ENCODE peak calls at places on chromosome 16, in nine cellular contexts. One of them, this sample, is unnamed.

GRCh38 chr16:14549789-14550153 is 80.3 kb downstream of the PARN start:
- DNase-seq in neural crest cell: no peak
- DNase-seq in activated T-cell treated with anti-CD3 and anti-CD28 coated beads, Interleukin-2, amount 50 U/mL, for 4 hours: no peak
- DNase-seq in H9: no peak
- DNase-seq in nephron progenitor cell: no peak
- DNase-seq in HT1080: no peak
- DNase-seq in AG08395: no peak
- DNase-seq in activated effector memory CD4-positive, alpha-beta T cell treated with Interleukin-2 at 50 U/mL for 16 hours: no peak
- DNase-seq in endothelial cell: no peak
- DNase-seq in this sample: no peak

GRCh38 chr16:55274391-55274790 is 49.6 kb upstream of the IRX6 start:
- DNase-seq in H9: no peak
- DNase-seq in activated T-cell treated with anti-CD3 and anti-CD28 coated beads, Interleukin-2, amount 50 U/mL, for 4 hours: no peak
- DNase-seq in activated effector memory CD4-positive, alpha-beta T cell treated with Interleukin-2 at 50 U/mL for 16 hours: no peak
- DNase-seq in endothelial cell: no peak
- DNase-seq in HT1080: no peak
- DNase-seq in neural crest cell: no peak
- DNase-seq in nephron progenitor cell: no peak
- DNase-seq in AG08395: no peak
- DNase-seq in this sample: no peak

GRCh38 chr16:55062446-55062845 is 131.8 kb downstream of the IRX5 start:
- DNase-seq in nephron progenitor cell: no peak
- DNase-seq in neural crest cell: no peak
- DNase-seq in H9: no peak
- DNase-seq in HT1080: no peak
- DNase-seq in AG08395: peak; percentile 31
- DNase-seq in activated T-cell treated with anti-CD3 and anti-CD28 coated beads, Interleukin-2, amount 50 U/mL, for 4 hours: no peak
- DNase-seq in endothelial cell: no peak
- DNase-seq in activated effector memory CD4-positive, alpha-beta T cell treated with Interleukin-2 at 50 U/mL for 16 hours: no peak
- DNase-seq in this sample: peak; percentile 21

GRCh38 chr16:24819462-24820040 is 26.2 kb upstream of the SLC5A11 start:
- DNase-seq in AG08395: no peak
- DNase-seq in activated T-cell treated with anti-CD3 and anti-CD28 coated beads, Interleukin-2, amount 50 U/mL, for 4 hours: no peak
- DNase-seq in neural crest cell: no peak
- DNase-seq in nephron progenitor cell: no peak
- DNase-seq in H9: no peak
- DNase-seq in endothelial cell: no peak
- DNase-seq in activated effector memory CD4-positive, alpha-beta T cell treated with Interleukin-2 at 50 U/mL for 16 hours: no peak
- DNase-seq in HT1080: no peak
- DNase-seq in this sample: peak; percentile 31

GRCh38 chr16:84088695-84089395 is 27.9 kb downstream of the MBTPS1 start:
- DNase-seq in HT1080: no peak
- DNase-seq in nephron progenitor cell: no peak
- DNase-seq in AG08395: no peak
- DNase-seq in H9: no peak
- DNase-seq in activated effector memory CD4-positive, alpha-beta T cell treated with Interleukin-2 at 50 U/mL for 16 hours: peak; percentile 21
- DNase-seq in endothelial cell: no peak
- DNase-seq in activated T-cell treated with anti-CD3 and anti-CD28 coated beads, Interleukin-2, amount 50 U/mL, for 4 hours: peak; percentile 35
- DNase-seq in neural crest cell: no peak
- DNase-seq in this sample: no peak

GRCh38 chr16:177394-177822 is 928 bp downstream of the HBA1 start:
- DNase-seq in activated effector memory CD4-positive, alpha-beta T cell treated with Interleukin-2 at 50 U/mL for 16 hours: no peak
- DNase-seq in neural crest cell: no peak
- DNase-seq in HT1080: no peak
- DNase-seq in nephron progenitor cell: no peak
- DNase-seq in H9: no peak
- DNase-seq in endothelial cell: no peak
- DNase-seq in activated T-cell treated with anti-CD3 and anti-CD28 coated beads, Interleukin-2, amount 50 U/mL, for 4 hours: no peak
- DNase-seq in AG08395: peak; percentile 46
- DNase-seq in this sample: peak; percentile 55

GRCh38 chr16:50152386-50152806 is 710 bp upstream of the TENT4B start:
- DNase-seq in activated effector memory CD4-positive, alpha-beta T cell treated with Interleukin-2 at 50 U/mL for 16 hours: peak; percentile 62
- DNase-seq in nephron progenitor cell: no peak
- DNase-seq in AG08395: peak; percentile 41
- DNase-seq in endothelial cell: no peak
- DNase-seq in HT1080: no peak
- DNase-seq in neural crest cell: no peak
- DNase-seq in activated T-cell treated with anti-CD3 and anti-CD28 coated beads, Interleukin-2, amount 50 U/mL, for 4 hours: peak; percentile 43
- DNase-seq in H9: no peak
- DNase-seq in this sample: no peak

GRCh38 chr16:5012887-5013286 is 20.8 kb downstream of the NAGPA start:
- DNase-seq in HT1080: no peak
- DNase-seq in AG08395: no peak
- DNase-seq in endothelial cell: no peak
- DNase-seq in neural crest cell: no peak
- DNase-seq in activated effector memory CD4-positive, alpha-beta T cell treated with Interleukin-2 at 50 U/mL for 16 hours: no peak
- DNase-seq in H9: no peak
- DNase-seq in activated T-cell treated with anti-CD3 and anti-CD28 coated beads, Interleukin-2, amount 50 U/mL, for 4 hours: no peak
- DNase-seq in nephron progenitor cell: no peak
- DNase-seq in this sample: no peak

GRCh38 chr16:15827299-15827698 is 29.5 kb downstream of the MYH11 start:
- DNase-seq in H9: no peak
- DNase-seq in nephron progenitor cell: no peak
- DNase-seq in activated effector memory CD4-positive, alpha-beta T cell treated with Interleukin-2 at 50 U/mL for 16 hours: no peak
- DNase-seq in HT1080: no peak
- DNase-seq in activated T-cell treated with anti-CD3 and anti-CD28 coated beads, Interleukin-2, amount 50 U/mL, for 4 hours: no peak
- DNase-seq in AG08395: no peak
- DNase-seq in neural crest cell: no peak
- DNase-seq in endothelial cell: no peak
- DNase-seq in this sample: no peak

GRCh38 chr16:88449267-88449561 is 3.9 kb upstream of the ZFPM1 start:
- DNase-seq in H9: no peak
- DNase-seq in endothelial cell: no peak
- DNase-seq in AG08395: no peak
- DNase-seq in activated T-cell treated with anti-CD3 and anti-CD28 coated beads, Interleukin-2, amount 50 U/mL, for 4 hours: no peak
- DNase-seq in nephron progenitor cell: no peak
- DNase-seq in HT1080: no peak
- DNase-seq in activated effector memory CD4-positive, alpha-beta T cell treated with Interleukin-2 at 50 U/mL for 16 hours: no peak
- DNase-seq in neural crest cell: no peak
- DNase-seq in this sample: no peak

GRCh38 chr16:30677931-30678585 is 19.8 kb downstream of the FBRS start:
- DNase-seq in AG08395: no peak
- DNase-seq in H9: peak; percentile 88
- DNase-seq in neural crest cell: no peak
- DNase-seq in HT1080: no peak
- DNase-seq in activated effector memory CD4-positive, alpha-beta T cell treated with Interleukin-2 at 50 U/mL for 16 hours: no peak
- DNase-seq in endothelial cell: no peak
- DNase-seq in nephron progenitor cell: no peak
- DNase-seq in activated T-cell treated with anti-CD3 and anti-CD28 coated beads, Interleukin-2, amount 50 U/mL, for 4 hours: no peak
- DNase-seq in this sample: no peak

GRCh38 chr16:86880316-86881117 is 302.2 kb downstream of the FOXL1 start:
- DNase-seq in activated effector memory CD4-positive, alpha-beta T cell treated with Interleukin-2 at 50 U/mL for 16 hours: no peak
- DNase-seq in nephron progenitor cell: no peak
- DNase-seq in H9: no peak
- DNase-seq in neural crest cell: no peak
- DNase-seq in endothelial cell: no peak
- DNase-seq in activated T-cell treated with anti-CD3 and anti-CD28 coated beads, Interleukin-2, amount 50 U/mL, for 4 hours: no peak
- DNase-seq in AG08395: no peak
- DNase-seq in HT1080: no peak
- DNase-seq in this sample: no peak

GRCh38 chr16:10180771-10181163 is 1.5 kb downstream of the GRIN2A start:
- DNase-seq in AG08395: no peak
- DNase-seq in activated effector memory CD4-positive, alpha-beta T cell treated with Interleukin-2 at 50 U/mL for 16 hours: no peak
- DNase-seq in nephron progenitor cell: peak; percentile 90
- DNase-seq in endothelial cell: peak; percentile 80
- DNase-seq in activated T-cell treated with anti-CD3 and anti-CD28 coated beads, Interleukin-2, amount 50 U/mL, for 4 hours: no peak
- DNase-seq in neural crest cell: peak; percentile 70
- DNase-seq in HT1080: no peak
- DNase-seq in H9: peak; percentile 90
- DNase-seq in this sample: peak; percentile 42

GRCh38 chr16:85075236-85075924 is 36.9 kb downstream of the CIBAR2 start:
- DNase-seq in H9: peak; percentile 82
- DNase-seq in neural crest cell: no peak
- DNase-seq in nephron progenitor cell: no peak
- DNase-seq in HT1080: no peak
- DNase-seq in AG08395: no peak
- DNase-seq in activated effector memory CD4-positive, alpha-beta T cell treated with Interleukin-2 at 50 U/mL for 16 hours: no peak
- DNase-seq in activated T-cell treated with anti-CD3 and anti-CD28 coated beads, Interleukin-2, amount 50 U/mL, for 4 hours: no peak
- DNase-seq in endothelial cell: no peak
- DNase-seq in this sample: no peak

GRCh38 chr16:59060212-59060611 is 326.1 kb upstream of the GOT2 start:
- DNase-seq in H9: no peak
- DNase-seq in endothelial cell: no peak
- DNase-seq in neural crest cell: no peak
- DNase-seq in AG08395: peak; percentile 29
- DNase-seq in activated T-cell treated with anti-CD3 and anti-CD28 coated beads, Interleukin-2, amount 50 U/mL, for 4 hours: no peak
- DNase-seq in nephron progenitor cell: no peak
- DNase-seq in HT1080: peak; percentile 53
- DNase-seq in activated effector memory CD4-positive, alpha-beta T cell treated with Interleukin-2 at 50 U/mL for 16 hours: no peak
- DNase-seq in this sample: peak; percentile 25

GRCh38 chr16:47045023-47045422 is 71.5 kb upstream of the DNAJA2 start:
- DNase-seq in AG08395: no peak
- DNase-seq in HT1080: no peak
- DNase-seq in H9: no peak
- DNase-seq in nephron progenitor cell: no peak
- DNase-seq in neural crest cell: no peak
- DNase-seq in activated effector memory CD4-positive, alpha-beta T cell treated with Interleukin-2 at 50 U/mL for 16 hours: no peak
- DNase-seq in activated T-cell treated with anti-CD3 and anti-CD28 coated beads, Interleukin-2, amount 50 U/mL, for 4 hours: no peak
- DNase-seq in endothelial cell: no peak
- DNase-seq in this sample: no peak

GRCh38 chr16:48435906-48436305 is 50.7 kb upstream of the SIAH1 start:
- DNase-seq in nephron progenitor cell: no peak
- DNase-seq in activated T-cell treated with anti-CD3 and anti-CD28 coated beads, Interleukin-2, amount 50 U/mL, for 4 hours: no peak
- DNase-seq in endothelial cell: no peak
- DNase-seq in activated effector memory CD4-positive, alpha-beta T cell treated with Interleukin-2 at 50 U/mL for 16 hours: no peak
- DNase-seq in H9: no peak
- DNase-seq in neural crest cell: no peak
- DNase-seq in AG08395: no peak
- DNase-seq in HT1080: no peak
- DNase-seq in this sample: no peak

GRCh38 chr16:2710021-2710710 is 9.9 kb downstream of the PRSS27 start:
- DNase-seq in H9: no peak
- DNase-seq in AG08395: no peak
- DNase-seq in activated T-cell treated with anti-CD3 and anti-CD28 coated beads, Interleukin-2, amount 50 U/mL, for 4 hours: no peak
- DNase-seq in activated effector memory CD4-positive, alpha-beta T cell treated with Interleukin-2 at 50 U/mL for 16 hours: no peak
- DNase-seq in endothelial cell: no peak
- DNase-seq in HT1080: no peak
- DNase-seq in neural crest cell: no peak
- DNase-seq in nephron progenitor cell: no peak
- DNase-seq in this sample: no peak

GRCh38 chr16:31712064-31712540 is 161.5 kb upstream of the ZNF267 start:
- DNase-seq in neural crest cell: no peak
- DNase-seq in activated T-cell treated with anti-CD3 and anti-CD28 coated beads, Interleukin-2, amount 50 U/mL, for 4 hours: no peak
- DNase-seq in endothelial cell: no peak
- DNase-seq in H9: no peak
- DNase-seq in AG08395: no peak
- DNase-seq in nephron progenitor cell: no peak
- DNase-seq in HT1080: no peak
- DNase-seq in activated effector memory CD4-positive, alpha-beta T cell treated with Interleukin-2 at 50 U/mL for 16 hours: no peak
- DNase-seq in this sample: no peak

GRCh38 chr16:85619089-85619850 is 6.1 kb downstream of the GSE1 start:
- DNase-seq in HT1080: no peak
- DNase-seq in AG08395: no peak
- DNase-seq in neural crest cell: no peak
- DNase-seq in nephron progenitor cell: no peak
- DNase-seq in H9: no peak
- DNase-seq in activated effector memory CD4-positive, alpha-beta T cell treated with Interleukin-2 at 50 U/mL for 16 hours: no peak
- DNase-seq in activated T-cell treated with anti-CD3 and anti-CD28 coated beads, Interleukin-2, amount 50 U/mL, for 4 hours: no peak
- DNase-seq in endothelial cell: no peak
- DNase-seq in this sample: no peak

GRCh38 chr16:11909653-11910551 is 5.9 kb downstream of the GSPT1 start:
- DNase-seq in neural crest cell: no peak
- DNase-seq in H9: no peak
- DNase-seq in HT1080: no peak
- DNase-seq in activated effector memory CD4-positive, alpha-beta T cell treated with Interleukin-2 at 50 U/mL for 16 hours: no peak
- DNase-seq in endothelial cell: no peak
- DNase-seq in AG08395: peak; percentile 49
- DNase-seq in activated T-cell treated with anti-CD3 and anti-CD28 coated beads, Interleukin-2, amount 50 U/mL, for 4 hours: no peak
- DNase-seq in nephron progenitor cell: no peak
- DNase-seq in this sample: peak; percentile 30

GRCh38 chr16:2752850-2753522 is 548 bp downstream of the SRRM2 start:
- DNase-seq in neural crest cell: peak; percentile 76
- DNase-seq in nephron progenitor cell: peak; percentile 88
- DNase-seq in H9: no peak
- DNase-seq in endothelial cell: peak; percentile 83
- DNase-seq in activated effector memory CD4-positive, alpha-beta T cell treated with Interleukin-2 at 50 U/mL for 16 hours: no peak
- DNase-seq in AG08395: peak; percentile 92
- DNase-seq in activated T-cell treated with anti-CD3 and anti-CD28 coated beads, Interleukin-2, amount 50 U/mL, for 4 hours: no peak
- DNase-seq in HT1080: no peak
- DNase-seq in this sample: peak; percentile 95

GRCh38 chr16:154223-155030 is 2.0 kb downstream of the HBZ start:
- DNase-seq in H9: peak; percentile 67
- DNase-seq in activated effector memory CD4-positive, alpha-beta T cell treated with Interleukin-2 at 50 U/mL for 16 hours: no peak
- DNase-seq in endothelial cell: no peak
- DNase-seq in neural crest cell: no peak
- DNase-seq in nephron progenitor cell: peak; percentile 45
- DNase-seq in HT1080: no peak
- DNase-seq in activated T-cell treated with anti-CD3 and anti-CD28 coated beads, Interleukin-2, amount 50 U/mL, for 4 hours: no peak
- DNase-seq in AG08395: no peak
- DNase-seq in this sample: peak; percentile 41